ENCODE peak calls at places on chromosome 16, in four cellular contexts. Z is esophagus squamous epithelium, K is testis, G is lower lobe of right lung. X is an unnamed sample.
A peak's percentile ranks its signal among the peaks of the same experiment; 100 is the strongest.

GRCh38 chr16:84508502-84508901 is 4.0 kb upstream of the MEAK7 start:
- DNase-seq in Z (no peak), K (no peak), G (peak; percentile 28), X (no peak)

GRCh38 chr16:66486773-66487579 is 59.9 kb downstream of the BEAN1 start:
- DNase-seq in Z (no peak), K (no peak), G (no peak), X (peak; percentile 60)

GRCh38 chr16:3356118-3356517 is 429 bp downstream of the OR2C1 start:
- DNase-seq in Z (no peak), K (no peak), G (no peak), X (no peak)

GRCh38 chr16:85570735-85571562 is 42.2 kb upstream of the GSE1 start:
- DNase-seq in Z (no peak), K (peak; percentile 75), G (peak; percentile 85), X (no peak)

GRCh38 chr16:55875273-55875672 is at the start of gene CES5A:
- DNase-seq in Z (no peak), K (no peak), G (no peak), X (no peak)

GRCh38 chr16:85865-86264 is 7.8 kb downstream of the MPG start:
- DNase-seq in Z (no peak), K (no peak), G (no peak), X (no peak)

GRCh38 chr16:165539-166374 is at the start of gene HBM:
- DNase-seq in Z (no peak), K (no peak), G (no peak), X (no peak)

GRCh38 chr16:821751-822150 is 21.2 kb upstream of the GNG13 start:
- DNase-seq in Z (no peak), K (no peak), G (no peak), X (no peak)

GRCh38 chr16:23353440-23353839 is 51.3 kb downstream of the SCNN1B start:
- DNase-seq in Z (no peak), K (no peak), G (no peak), X (no peak)

GRCh38 chr16:56606688-56607618 is 1.4 kb upstream of the MT2A start:
- DNase-seq in Z (peak; percentile 49), K (peak; percentile 83), G (peak; percentile 81), X (peak; percentile 97)

GRCh38 chr16:88971371-88972097 is 5.5 kb downstream of the CBFA2T3 start:
- DNase-seq in Z (no peak), K (no peak), G (peak; percentile 74), X (no peak)

GRCh38 chr16:2768403-2769089 is 8.5 kb downstream of the ELOB start:
- DNase-seq in Z (no peak), K (no peak), G (peak; percentile 40), X (no peak)

GRCh38 chr16:9072806-9073341 is 18.6 kb upstream of the HAPSTR1 start:
- DNase-seq in Z (no peak), K (no peak), G (no peak), X (peak; percentile 66)

GRCh38 chr16:23330161-23330560 is 28.1 kb downstream of the SCNN1B start:
- DNase-seq in Z (no peak), K (no peak), G (no peak), X (no peak)

GRCh38 chr16:67265834-67266233 is 13.5 kb upstream of the PLEKHG4 start:
- DNase-seq in Z (no peak), K (no peak), G (peak; percentile 20), X (no peak)

GRCh38 chr16:87570938-87571867 is 31.1 kb upstream of the JPH3 start:
- DNase-seq in Z (no peak), K (peak; percentile 76), G (peak; percentile 63), X (no peak)

GRCh38 chr16:64841071-64841470 is 280.8 kb downstream of the CDH11 start:
- DNase-seq in Z (no peak), K (no peak), G (no peak), X (peak; percentile 24)

GRCh38 chr16:23301251-23302044 is 654 bp upstream of the SCNN1B start:
- DNase-seq in Z (no peak), K (no peak), G (no peak), X (no peak)

GRCh38 chr16:12516621-12517309 is 286.9 kb downstream of the CPPED1 start:
- DNase-seq in Z (no peak), K (no peak), G (no peak), X (no peak)

GRCh38 chr16:67117716-67118115 is 8.0 kb downstream of the PHAF1 start:
- DNase-seq in Z (no peak), K (no peak), G (no peak), X (no peak)

GRCh38 chr16:53836142-53836541 is 132.2 kb downstream of the FTO start:
- DNase-seq in Z (no peak), K (no peak), G (no peak), X (no peak)

GRCh38 chr16:13938480-13938879 is 18.5 kb downstream of the ERCC4 start:
- DNase-seq in Z (no peak), K (no peak), G (no peak), X (no peak)

DNA sequence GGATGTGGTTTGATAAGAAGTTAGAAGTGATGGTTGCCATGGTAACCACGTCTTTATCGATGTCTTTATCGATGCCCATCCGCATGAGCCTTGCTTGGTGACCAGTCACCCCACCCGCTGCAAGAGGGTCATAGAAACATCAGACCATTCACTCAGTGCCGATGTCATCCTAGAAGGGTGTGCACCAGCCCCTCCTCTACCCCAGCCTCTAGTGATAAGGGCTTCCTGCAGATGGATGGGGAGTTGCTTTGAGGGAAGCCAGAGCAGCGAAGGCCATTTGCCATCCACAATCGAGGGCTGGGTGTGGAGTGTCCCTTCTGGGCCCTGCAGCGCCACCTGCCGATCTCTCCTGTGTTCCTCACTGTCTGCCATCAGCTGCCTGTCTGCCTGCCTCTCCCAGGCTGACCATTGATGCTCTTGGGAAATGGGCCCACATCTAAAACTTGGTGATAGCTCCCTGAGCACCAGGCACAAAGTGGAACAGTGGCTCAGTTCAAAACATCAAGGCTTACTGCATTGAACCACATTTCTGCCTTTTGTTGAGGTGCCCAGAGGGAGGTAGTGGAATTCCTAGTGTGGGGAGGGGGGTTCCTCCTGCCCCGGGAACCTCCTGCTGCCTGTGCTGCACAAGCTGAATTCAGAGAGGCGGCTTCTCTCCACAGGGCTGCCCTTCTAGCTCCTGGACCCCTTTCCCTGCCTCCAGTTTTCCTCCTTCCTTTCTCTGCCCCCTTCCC is 8.9 kb downstream of the CALB2 start:
- DNase-seq in Z (no peak), K (peak; percentile 72), G (peak; percentile 59), X (peak; percentile 24)
- TF ChIP-seq CTCF in Z (peak; percentile 24), K (peak; percentile 29), G (peak; percentile 36), X (peak; percentile 77)

GRCh38 chr16:57999971-58000705 is at the start of gene ZNF319:
- DNase-seq in Z (no peak), K (no peak), G (peak; percentile 52), X (no peak)

GRCh38 chr16:58002411-58002790 is 1.2 kb downstream of the USB1 start:
- DNase-seq in Z (no peak), K (no peak), G (peak; percentile 32), X (no peak)

GRCh38 chr16:58000706-58001676 is at the start of gene USB1:
- DNase-seq in Z (no peak), K (peak; percentile 89), G (peak; percentile 91), X (peak; percentile 75)

GRCh38 chr16:58002936-58003335 is 1.7 kb downstream of the USB1 start:
- DNase-seq in Z (no peak), K (no peak), G (peak; percentile 21), X (no peak)

GRCh38 chr16:58001781-58002410 is 689 bp downstream of the USB1 start:
- DNase-seq in Z (no peak), K (no peak), G (no peak), X (no peak)
- H3K27ac ChIP-seq in Z (peak overlapping the region; percentile 90), K (no peak overlapping the region), G (peak overlapping the region; percentile 95), X (no peak overlapping the region)

GRCh38 chr16:27237229-27238015 is 31.1 kb downstream of the NSMCE1 start:
- DNase-seq in Z (no peak), K (no peak), G (peak; percentile 50), X (peak; percentile 46)
- TF ChIP-seq CTCF in Z (no peak), K (no peak), G (no peak), X (no peak)

GRCh38 chr16:70418274-70418992 is 20.5 kb downstream of the ST3GAL2 start:
- DNase-seq in Z (no peak), K (no peak), G (no peak), X (no peak)
- H3K27ac ChIP-seq in Z (no peak overlapping the region), K (no peak overlapping the region), G (no peak overlapping the region), X (no peak overlapping the region)